ENCODE peak calls at places on chromosomes 13 and 19, in seven cellular contexts. I, B, Q, A, W, T and E are unnamed samples.

GRCh38 chr19:49862411-49863253 is 4.7 kb downstream of the PNKP start:
- DNase-seq in I (no peak), B (no peak), T (no peak), W (no peak), Q (peak), A (no peak), E (no peak)

GRCh38 chr19:50912727-50913716 is 1.8 kb upstream of the KLK4 start:
- DNase-seq in T (no peak), Q (no peak), A (no peak), W (no peak), I (no peak), B (no peak), E (no peak)

GRCh38 chr19:1247747-1248453 is 483 bp upstream of the MIDN start:
- DNase-seq in B (no peak), T (peak), Q (no peak), I (peak), A (peak), W (peak), E (no peak)

GRCh38 chr19:42191855-42192254 is 25.6 kb downstream of the DEDD2 start:
- DNase-seq in W (no peak), B (no peak), Q (no peak), A (peak), I (peak), T (no peak), E (no peak)

GRCh38 chr13:92530364-92530763 is 696.2 kb upstream of the GPC6 start:
- DNase-seq in I (no peak), T (no peak), Q (no peak), W (no peak), A (no peak), B (no peak), E (no peak)

GRCh38 chr19:58559275-58560006 is 1.0 kb upstream of the UBE2M start:
- DNase-seq in Q (peak), W (peak), T (peak), I (peak), A (peak), B (peak), E (peak)

GRCh38 chr13:114143806-114144605 is 11.6 kb upstream of the RASA3 start:
- DNase-seq in I (no peak), A (no peak), Q (no peak), B (no peak), W (no peak), T (peak), E (no peak)

GRCh38 chr13:52118595-52118994 is 10.3 kb downstream of the NEK5 start:
- DNase-seq in W (no peak), I (no peak), B (no peak), Q (no peak), T (no peak), A (no peak), E (no peak)

GRCh38 chr13:49641810-49642291 is 13.5 kb downstream of the ARL11 start:
- DNase-seq in Q (no peak), T (no peak), I (peak), W (peak), A (peak), B (no peak), E (no peak)

GRCh38 chr19:30362156-30362754 is 9.9 kb upstream of the ZNF536 start:
- DNase-seq in A (no peak), B (no peak), I (no peak), T (no peak), W (no peak), Q (no peak), E (no peak)

GRCh38 chr19:850221-850978 is 1.7 kb upstream of the ELANE start:
- DNase-seq in W (peak), Q (peak), I (peak), T (peak), B (peak), A (peak), E (peak)

GRCh38 chr13:106919638-106920037 is 351.7 kb upstream of the ARGLU1 start:
- DNase-seq in Q (no peak), B (peak), I (no peak), W (peak), A (peak), T (no peak), E (peak)

GRCh38 chr13:109331898-109332297 is 454.5 kb downstream of the IRS2 start:
- DNase-seq in B (no peak), I (peak), T (no peak), W (no peak), A (peak), Q (no peak), E (no peak)

GRCh38 chr13:43132228-43132627 is 108.8 kb downstream of the DNAJC15 start:
- DNase-seq in A (peak), I (peak), B (no peak), W (peak), Q (peak), T (no peak), E (no peak)

GRCh38 chr13:30204564-30204963 is 102.8 kb downstream of the KATNAL1 start:
- DNase-seq in Q (no peak), T (no peak), W (no peak), B (no peak), I (no peak), A (no peak), E (no peak)

GRCh38 chr13:51714663-51715168 is 89.2 kb downstream of the DHRS12 start:
- DNase-seq in I (no peak), T (no peak), Q (no peak), B (no peak), W (no peak), A (peak), E (no peak)

GRCh38 chr13:26585136-26585535 is 27.7 kb downstream of the WASF3 start:
- DNase-seq in I (no peak), T (no peak), A (peak), W (no peak), Q (no peak), B (no peak), E (no peak)

GRCh38 chr13:113559901-113560644 is 24.5 kb upstream of the TFDP1 start:
- DNase-seq in A (no peak), I (no peak), B (no peak), T (no peak), Q (peak), W (no peak), E (peak)

GRCh38 chr19:56597696-56598095 is 2.6 kb downstream of the ZNF71 start:
- DNase-seq in B (no peak), Q (no peak), I (no peak), A (peak), T (no peak), W (no peak), E (no peak)

GRCh38 chr19:6108721-6109633 is 1.3 kb downstream of the RFX2 start:
- DNase-seq in B (peak), T (peak), Q (peak), W (peak), A (peak), I (peak), E (peak)

GRCh38 chr19:5172859-5173577 is 167.6 kb downstream of the PTPRS start:
- DNase-seq in W (no peak), I (no peak), A (peak), Q (no peak), B (peak), T (no peak), E (no peak)

GRCh38 chr19:4488496-4488895 is 16.4 kb downstream of the HDGFL2 start:
- DNase-seq in W (no peak), T (no peak), Q (no peak), B (no peak), A (no peak), I (no peak), E (no peak)

GRCh38 chr13:111251646-111252448 is 68.6 kb upstream of the TEX29 start:
- DNase-seq in T (no peak), B (no peak), W (no peak), Q (no peak), A (peak), I (no peak), E (peak)

GRCh38 chr19:29655648-29656335 is 9.5 kb upstream of the PLEKHF1 start:
- DNase-seq in B (no peak), Q (no peak), T (no peak), I (no peak), W (no peak), A (no peak), E (no peak)

GRCh38 chr19:49340069-49340864 is 5.1 kb downstream of the CD37 start:
- DNase-seq in W (peak), I (peak), Q (peak), B (peak), T (no peak), A (no peak), E (peak)

GRCh38 chr19:45507864-45508680 is 793 bp downstream of the VASP start:
- DNase-seq in Q (no peak), B (no peak), A (peak), T (peak), W (peak), I (peak), E (no peak)

GRCh38 chr19:51122112-51122981 is 2.4 kb upstream of the SIGLEC9 start:
- DNase-seq in I (no peak), B (no peak), Q (peak), A (no peak), W (no peak), T (no peak), E (no peak)

GRCh38 chr13:114334305-114335053 is 20.2 kb downstream of the CHAMP1 start:
- DNase-seq in T (no peak), B (no peak), W (no peak), Q (no peak), I (no peak), A (no peak), E (no peak)

GRCh38 chr19:18438331-18439024 is 545 bp upstream of the ISYNA1 start:
- DNase-seq in B (no peak), T (no peak), A (no peak), W (peak), Q (peak), I (no peak), E (peak)

GRCh38 chr13:66391322-66391721 is 838.8 kb downstream of the PCDH9 start:
- DNase-seq in A (no peak), I (no peak), W (no peak), T (no peak), Q (no peak), B (no peak), E (no peak)

GRCh38 chr19:5131866-5132561 is 163.1 kb downstream of the KDM4B start:
- DNase-seq in W (no peak), T (peak), I (no peak), B (no peak), Q (peak), A (peak), E (no peak)

GRCh38 chr13:100443998-100444328 is 144.6 kb downstream of the GGACT start:
- DNase-seq in A (peak), Q (no peak), B (no peak), T (no peak), W (no peak), I (no peak), E (no peak)

GRCh38 chr13:86918682-86919081 is 752.5 kb upstream of the SLITRK5 start:
- DNase-seq in I (no peak), B (no peak), W (no peak), Q (no peak), T (no peak), A (no peak), E (no peak)

DNA sequence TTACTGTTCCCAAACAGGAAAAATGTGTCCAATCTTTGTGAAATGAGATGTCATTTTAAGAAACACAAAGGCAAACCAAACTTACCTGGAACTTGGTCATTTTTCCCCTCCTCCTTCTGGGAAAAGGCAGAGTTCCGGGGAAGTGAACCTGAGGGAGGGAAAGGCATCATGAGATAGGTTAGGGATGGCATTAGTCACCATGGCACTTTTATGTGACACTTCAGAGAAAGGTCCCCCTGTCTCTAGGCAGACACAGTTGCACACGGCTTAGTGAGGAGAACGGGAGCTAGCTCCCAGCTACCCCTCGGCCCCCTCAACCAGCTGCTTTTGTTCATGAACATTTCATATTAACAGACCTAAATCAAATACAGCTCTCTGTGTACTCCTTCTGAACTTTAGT is 1.5 kb downstream of the ZNF235 start:
- DNase-seq in A (no peak), I (no peak), T (no peak), B (no peak), W (no peak), Q (no peak), E (no peak)
- H3K4me3 ChIP-seq in A (peak), I (no peak), T (no peak), B (no peak), W (peak), Q (no peak), E (no peak)

GRCh38 chr13:23472189-23472588 is 38.7 kb upstream of the SACS start:
- DNase-seq in T (no peak), A (peak), I (no peak), B (no peak), W (no peak), Q (no peak), E (no peak)
- H3K4me3 ChIP-seq in T (no peak), A (no peak), I (no peak), B (no peak), W (no peak), Q (no peak), E (no peak)

GRCh38 chr19:3375221-3376088 is 9.1 kb downstream of the NFIC start:
- DNase-seq in T (no peak), Q (peak), I (no peak), W (peak), B (peak), A (peak), E (peak)
- H3K4me3 ChIP-seq in T (no peak), Q (no peak), I (no peak), W (peak), B (peak), A (no peak), E (peak)

GRCh38 chr19:38542040-38542439 is 75.7 kb downstream of the MAP4K1 start:
- DNase-seq in I (no peak), T (no peak), Q (no peak), B (no peak), W (no peak), A (no peak), E (no peak)

GRCh38 chr19:38539751-38540150 is 78.0 kb downstream of the MAP4K1 start:
- DNase-seq in A (no peak), Q (no peak), B (no peak), W (no peak), T (no peak), I (no peak), E (no peak)

GRCh38 chr19:38538386-38538785 is 79.4 kb downstream of the MAP4K1 start:
- DNase-seq in Q (peak), I (no peak), A (peak), B (no peak), W (no peak), T (no peak), E (no peak)

GRCh38 chr19:38537071-38537847 is 80.5 kb downstream of the MAP4K1 start:
- DNase-seq in W (no peak), I (no peak), T (no peak), B (no peak), A (no peak), Q (peak), E (no peak)

DNA sequence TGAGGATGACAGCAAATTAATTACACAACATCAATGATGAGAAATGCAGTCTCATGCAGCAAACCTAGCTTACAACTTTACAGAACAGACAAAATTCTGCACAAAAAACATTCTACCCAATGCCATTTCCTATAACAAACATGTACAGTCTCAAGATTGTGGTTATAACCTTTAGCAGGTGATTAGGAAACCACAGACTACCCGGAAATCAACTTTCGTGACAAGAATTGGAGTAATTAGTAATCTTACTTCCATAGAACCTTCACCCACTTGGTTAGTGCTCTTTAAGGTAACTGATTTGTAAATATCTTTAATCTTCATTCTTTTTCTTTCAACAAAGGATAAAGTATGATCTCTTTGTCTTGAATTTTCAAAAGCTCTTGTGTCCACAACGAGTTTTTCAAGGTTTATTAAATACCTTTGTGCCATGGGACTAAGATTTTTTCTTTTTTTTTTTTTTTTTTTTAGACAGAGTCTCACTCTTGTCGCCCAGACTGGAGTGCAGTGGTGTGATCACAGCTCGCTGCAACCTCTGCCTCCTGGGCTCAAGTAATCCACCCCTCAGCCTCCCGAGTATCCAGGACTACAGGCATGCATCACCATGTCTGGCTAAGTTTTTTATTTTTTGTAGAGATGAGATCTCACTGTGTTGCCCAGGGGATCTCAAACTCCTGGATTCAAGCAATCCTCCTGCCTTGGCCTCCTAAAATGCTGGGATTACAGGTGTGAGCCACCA is 78.8 kb downstream of the MAP4K1 start:
- DNase-seq in T (peak), A (peak), W (no peak), Q (no peak), I (no peak), B (no peak), E (no peak)
- H3K4me3 ChIP-seq in T (peak), A (no peak), W (no peak), Q (no peak), I (no peak), B (no peak), E (no peak)

DNA sequence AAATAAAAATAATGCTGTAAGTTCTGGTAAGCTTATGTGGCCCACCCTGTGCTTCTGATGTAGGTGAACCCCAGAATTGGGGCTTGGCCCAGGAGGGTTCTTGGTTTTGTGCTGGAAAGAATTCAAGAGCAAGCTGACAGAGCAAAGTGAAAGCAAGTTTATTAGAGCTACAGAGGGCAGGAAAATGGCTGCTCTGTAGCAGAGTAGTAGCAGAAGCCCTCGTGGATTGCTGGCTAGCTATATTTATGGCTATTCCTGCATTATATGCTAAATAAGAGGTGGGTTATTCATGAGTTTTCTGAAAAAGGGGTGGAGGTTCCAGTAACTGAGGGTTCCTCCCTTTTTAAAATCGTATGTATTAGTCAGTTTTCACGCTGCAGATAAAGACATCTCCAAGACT is 20.5 kb upstream of the ZNF599 start:
- DNase-seq in I (no peak), B (no peak), Q (no peak), A (no peak), T (no peak), W (no peak), E (no peak)
- H3K4me3 ChIP-seq in I (no peak), B (no peak), Q (no peak), A (no peak), T (no peak), W (no peak), E (no peak)

GRCh38 chr19:2578391-2578826 is 102.5 kb downstream of the GADD45B start:
- DNase-seq in B (no peak), A (peak), W (no peak), I (peak), T (no peak), Q (no peak), E (no peak)
- H3K4me3 ChIP-seq in B (peak), A (peak), W (peak), I (no peak), T (no peak), Q (peak), E (peak)

DNA sequence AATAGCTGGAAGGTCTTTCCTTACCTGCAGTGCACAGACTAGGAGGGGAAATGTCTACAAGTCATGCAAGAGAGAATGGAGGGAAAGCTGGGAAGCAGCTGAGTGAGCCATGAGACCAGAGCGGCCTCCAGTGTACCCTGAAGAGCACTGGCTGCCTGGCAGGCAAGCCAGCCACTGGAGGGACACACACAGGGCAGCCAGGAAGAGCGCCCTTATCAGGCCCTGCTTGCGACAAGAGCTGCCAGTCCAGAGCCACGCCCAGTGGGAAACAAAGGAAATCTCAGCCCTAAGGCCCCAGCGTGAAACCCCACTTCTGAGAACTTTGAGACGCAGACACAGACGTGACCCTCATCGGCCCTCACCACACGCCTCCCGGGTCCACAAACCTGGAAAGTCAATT is 105.0 kb downstream of the STK24 start:
- DNase-seq in Q (peak), B (no peak), W (peak), I (no peak), A (no peak), T (no peak), E (no peak)
- H3K4me3 ChIP-seq in Q (no peak), B (no peak), W (no peak), I (no peak), A (no peak), T (no peak), E (no peak)

GRCh38 chr19:53102701-53103140 is 501 bp downstream of the ZNF160 start:
- DNase-seq in T (peak), W (peak), Q (no peak), B (no peak), I (no peak), A (peak), E (no peak)

GRCh38 chr19:53103141-53103902 is at the start of gene ZNF160:
- DNase-seq in W (peak), Q (peak), B (peak), A (peak), I (peak), T (peak), E (peak)

GRCh38 chr19:53102186-53102585 is 1.0 kb downstream of the ZNF160 start:
- DNase-seq in W (no peak), A (no peak), I (no peak), T (no peak), Q (no peak), B (no peak), E (no peak)

GRCh38 chr19:53103903-53104203 is 631 bp upstream of the ZNF160 start:
- DNase-seq in W (no peak), Q (no peak), B (no peak), A (no peak), T (no peak), I (no peak), E (no peak)

GRCh38 chr19:53101518-53101917 is 1.7 kb downstream of the ZNF160 start:
- DNase-seq in A (peak), Q (no peak), T (no peak), W (no peak), B (no peak), I (no peak), E (no peak)
- H3K4me3 ChIP-seq in A (no peak), Q (no peak), T (no peak), W (peak), B (peak), I (no peak), E (peak)

GRCh38 chr19:8451885-8452284 is 7.1 kb downstream of the HNRNPM start:
- DNase-seq in I (no peak), B (no peak), A (peak), W (no peak), Q (no peak), T (no peak), E (no peak)
- H3K4me3 ChIP-seq in I (no peak), B (no peak), A (no peak), W (no peak), Q (no peak), T (no peak), E (no peak)